ENCODE peak calls at places on chromosomes 11 and 22, in six cellular contexts. One of them, this sample, is unnamed.

GRCh38 chr11:122137081-122137793 is 21.2 kb upstream of the BLID start:
- DNase-seq in stimulated activated CD8-positive, alpha-beta memory T cell treated with anti-CD3 and anti-CD28 coated beads, Interleukin-15, amount 100 ng/mL, for 4 hours: no peak
- DNase-seq in tibial artery: no peak
- DNase-seq in left kidney: no peak
- DNase-seq in CD8-positive, alpha-beta T cell: no peak
- DNase-seq in HFF-Myc: peak
- DNase-seq in this sample: no peak

GRCh38 chr11:62958547-62959071 is 26.2 kb downstream of the SLC22A6 start:
- DNase-seq in CD8-positive, alpha-beta T cell: no peak
- DNase-seq in HFF-Myc: peak
- DNase-seq in left kidney: peak
- DNase-seq in tibial artery: no peak
- DNase-seq in stimulated activated CD8-positive, alpha-beta memory T cell treated with anti-CD3 and anti-CD28 coated beads, Interleukin-15, amount 100 ng/mL, for 4 hours: no peak
- DNase-seq in this sample: peak

GRCh38 chr11:122179966-122180365 is 64.0 kb upstream of the BLID start:
- DNase-seq in tibial artery: no peak
- DNase-seq in CD8-positive, alpha-beta T cell: no peak
- DNase-seq in left kidney: no peak
- DNase-seq in HFF-Myc: no peak
- DNase-seq in stimulated activated CD8-positive, alpha-beta memory T cell treated with anti-CD3 and anti-CD28 coated beads, Interleukin-15, amount 100 ng/mL, for 4 hours: no peak
- DNase-seq in this sample: no peak

GRCh38 chr11:57493507-57494503 is 21.7 kb downstream of the SLC43A1 start:
- DNase-seq in CD8-positive, alpha-beta T cell: peak
- DNase-seq in left kidney: peak
- DNase-seq in tibial artery: no peak
- DNase-seq in HFF-Myc: no peak
- DNase-seq in stimulated activated CD8-positive, alpha-beta memory T cell treated with anti-CD3 and anti-CD28 coated beads, Interleukin-15, amount 100 ng/mL, for 4 hours: no peak
- DNase-seq in this sample: peak

GRCh38 chr22:43001271-43002197 is 13.4 kb downstream of the PACSIN2 start:
- DNase-seq in CD8-positive, alpha-beta T cell: no peak
- DNase-seq in left kidney: peak
- DNase-seq in HFF-Myc: no peak
- DNase-seq in stimulated activated CD8-positive, alpha-beta memory T cell treated with anti-CD3 and anti-CD28 coated beads, Interleukin-15, amount 100 ng/mL, for 4 hours: no peak
- DNase-seq in tibial artery: no peak
- DNase-seq in this sample: no peak

GRCh38 chr11:114164546-114164945 is 105.0 kb downstream of the ZBTB16 start:
- DNase-seq in tibial artery: no peak
- DNase-seq in HFF-Myc: no peak
- DNase-seq in left kidney: no peak
- DNase-seq in stimulated activated CD8-positive, alpha-beta memory T cell treated with anti-CD3 and anti-CD28 coated beads, Interleukin-15, amount 100 ng/mL, for 4 hours: no peak
- DNase-seq in CD8-positive, alpha-beta T cell: no peak
- DNase-seq in this sample: no peak

GRCh38 chr22:22878801-22879674 is 8.6 kb upstream of the IGLL5 start:
- DNase-seq in HFF-Myc: no peak
- DNase-seq in CD8-positive, alpha-beta T cell: no peak
- DNase-seq in tibial artery: no peak
- DNase-seq in stimulated activated CD8-positive, alpha-beta memory T cell treated with anti-CD3 and anti-CD28 coated beads, Interleukin-15, amount 100 ng/mL, for 4 hours: no peak
- DNase-seq in left kidney: no peak
- DNase-seq in this sample: peak

GRCh38 chr11:131934006-131934405 is 563.6 kb downstream of the NTM start:
- DNase-seq in left kidney: no peak
- DNase-seq in stimulated activated CD8-positive, alpha-beta memory T cell treated with anti-CD3 and anti-CD28 coated beads, Interleukin-15, amount 100 ng/mL, for 4 hours: no peak
- DNase-seq in tibial artery: no peak
- DNase-seq in HFF-Myc: no peak
- DNase-seq in CD8-positive, alpha-beta T cell: no peak
- DNase-seq in this sample: no peak

GRCh38 chr11:101617735-101618332 is 34.0 kb upstream of the TRPC6 start:
- DNase-seq in HFF-Myc: no peak
- DNase-seq in tibial artery: no peak
- DNase-seq in stimulated activated CD8-positive, alpha-beta memory T cell treated with anti-CD3 and anti-CD28 coated beads, Interleukin-15, amount 100 ng/mL, for 4 hours: no peak
- DNase-seq in CD8-positive, alpha-beta T cell: no peak
- DNase-seq in left kidney: peak
- DNase-seq in this sample: no peak

GRCh38 chr11:17799147-17799546 is 64.6 kb downstream of the KCNC1 start:
- DNase-seq in tibial artery: no peak
- DNase-seq in CD8-positive, alpha-beta T cell: no peak
- DNase-seq in left kidney: no peak
- DNase-seq in stimulated activated CD8-positive, alpha-beta memory T cell treated with anti-CD3 and anti-CD28 coated beads, Interleukin-15, amount 100 ng/mL, for 4 hours: no peak
- DNase-seq in HFF-Myc: no peak
- DNase-seq in this sample: no peak

GRCh38 chr11:100855466-100856067 is 168.5 kb downstream of the ARHGAP42 start:
- DNase-seq in HFF-Myc: no peak
- DNase-seq in CD8-positive, alpha-beta T cell: no peak
- DNase-seq in left kidney: peak
- DNase-seq in tibial artery: no peak
- DNase-seq in stimulated activated CD8-positive, alpha-beta memory T cell treated with anti-CD3 and anti-CD28 coated beads, Interleukin-15, amount 100 ng/mL, for 4 hours: no peak
- DNase-seq in this sample: no peak

GRCh38 chr22:44567846-44568493 is 69.9 kb upstream of the RTL6 start:
- DNase-seq in tibial artery: peak
- DNase-seq in left kidney: peak
- DNase-seq in CD8-positive, alpha-beta T cell: peak
- DNase-seq in HFF-Myc: peak
- DNase-seq in stimulated activated CD8-positive, alpha-beta memory T cell treated with anti-CD3 and anti-CD28 coated beads, Interleukin-15, amount 100 ng/mL, for 4 hours: peak
- DNase-seq in this sample: peak

GRCh38 chr22:49724030-49724892 is 103.4 kb downstream of the BRD1 start:
- DNase-seq in left kidney: no peak
- DNase-seq in stimulated activated CD8-positive, alpha-beta memory T cell treated with anti-CD3 and anti-CD28 coated beads, Interleukin-15, amount 100 ng/mL, for 4 hours: no peak
- DNase-seq in tibial artery: peak
- DNase-seq in HFF-Myc: no peak
- DNase-seq in CD8-positive, alpha-beta T cell: peak
- DNase-seq in this sample: no peak

GRCh38 chr11:132263875-132264274 is 893.5 kb downstream of the NTM start:
- DNase-seq in CD8-positive, alpha-beta T cell: no peak
- DNase-seq in left kidney: no peak
- DNase-seq in tibial artery: no peak
- DNase-seq in HFF-Myc: no peak
- DNase-seq in stimulated activated CD8-positive, alpha-beta memory T cell treated with anti-CD3 and anti-CD28 coated beads, Interleukin-15, amount 100 ng/mL, for 4 hours: no peak
- DNase-seq in this sample: no peak